ENCODE peak calls at places on chromosomes 5 and 9, in six cellular contexts. U is SJSA1, H is Peyer's patch, N is heart right ventricle, W is K562, E is prostate gland. J is an unnamed sample. For H3K9me3, the result is how much of the 10 kb centered on the place peaks cover.

GRCh38 chr5:140311011-140311467 is 8.1 kb upstream of the PFDN1 start:
- DNase-seq in U (peak), H (no peak), N (no peak), W (peak), E (no peak), J (no peak)

GRCh38 chr9:21789541-21790037 is 12.8 kb upstream of the MTAP start:
- DNase-seq in U (peak), H (no peak), N (peak), W (no peak), E (peak), J (peak)

GRCh38 chr5:1537166-1538154 is 13.7 kb upstream of the LPCAT1 start:
- DNase-seq in U (no peak), H (peak), N (no peak), W (no peak), E (no peak), J (peak)

GRCh38 chr5:82806513-82806912 is 270.7 kb downstream of the TMEM167A start:
- DNase-seq in U (no peak), H (no peak), N (no peak), W (no peak), E (no peak), J (no peak)

GRCh38 chr5:67393211-67393610 is 196.6 kb upstream of the CD180 start:
- DNase-seq in U (no peak), H (no peak), N (no peak), W (no peak), E (no peak), J (no peak)

GRCh38 chr9:90787771-90788460 is 13.7 kb upstream of the SYK start:
- DNase-seq in U (no peak), H (no peak), N (no peak), W (no peak), E (no peak), J (no peak)

GRCh38 chr5:52150501-52150900 is 637.2 kb upstream of the ITGA1 start:
- DNase-seq in U (no peak), H (no peak), N (no peak), W (no peak), E (no peak), J (no peak)

GRCh38 chr9:33467526-33467925 is 6.2 kb downstream of the NOL6 start:
- DNase-seq in U (no peak), H (peak), N (no peak), W (no peak), E (no peak), J (no peak)

GRCh38 chr9:127311239-127311741 is 46.7 kb downstream of the GARNL3 start:
- DNase-seq in U (peak), H (no peak), N (peak), W (peak), E (peak), J (peak)

GRCh38 chr5:133132717-133133116 is 80.9 kb downstream of the HSPA4 start:
- DNase-seq in U (no peak), H (no peak), N (no peak), W (no peak), E (no peak), J (no peak)

GRCh38 chr5:68454172-68454571 is 238.6 kb downstream of the PIK3R1 start:
- DNase-seq in U (no peak), H (no peak), N (no peak), W (no peak), E (no peak), J (no peak)

GRCh38 chr9:12846035-12846434 is 71.2 kb downstream of the LURAP1L start:
- DNase-seq in U (no peak), H (no peak), N (no peak), W (no peak), E (no peak), J (no peak)

GRCh38 chr9:32839013-32839442 is 55.7 kb downstream of the TMEM215 start:
- DNase-seq in U (no peak), H (no peak), N (no peak), W (no peak), E (no peak), J (no peak)

GRCh38 chr5:139061274-139061673 is 136.9 kb downstream of the SIL1 start:
- DNase-seq in U (peak), H (no peak), N (peak), W (no peak), E (peak), J (no peak)

GRCh38 chr5:132639706-132640130 is 18.3 kb upstream of the IL13 start:
- DNase-seq in U (no peak), H (no peak), N (no peak), W (no peak), E (no peak), J (no peak)

GRCh38 chr5:135303582-135304173 is 95.4 kb downstream of the MACROH2A1 start:
- DNase-seq in U (no peak), H (no peak), N (no peak), W (no peak), E (no peak), J (no peak)

GRCh38 chr5:37893414-37894134 is 53.7 kb upstream of the GDNF start:
- DNase-seq in U (no peak), H (no peak), N (no peak), W (no peak), E (no peak), J (no peak)

GRCh38 chr9:16414451-16414850 is 456.0 kb downstream of the BNC2 start:
- DNase-seq in U (no peak), H (no peak), N (no peak), W (no peak), E (no peak), J (no peak)

GRCh38 chr5:61637566-61637965 is 305.5 kb downstream of the ZSWIM6 start:
- DNase-seq in U (peak), H (no peak), N (no peak), W (no peak), E (no peak), J (no peak)

GRCh38 chr9:134236001-134236421 is 71.6 kb upstream of the RNU6ATAC start:
- DNase-seq in U (no peak), H (no peak), N (no peak), W (no peak), E (no peak), J (no peak)

GRCh38 chr9:106877345-106877744 is 14.4 kb downstream of the ZNF462 start:
- DNase-seq in U (no peak), H (no peak), N (no peak), W (no peak), E (no peak), J (no peak)

GRCh38 chr5:473344-474192 is 30.6 kb downstream of the EXOC3 start:
- DNase-seq in U (peak), H (peak), N (no peak), W (no peak), E (no peak), J (peak)

GRCh38 chr9:96087669-96088299 is 212.3 kb downstream of the ERCC6L2 start:
- DNase-seq in U (no peak), H (no peak), N (no peak), W (no peak), E (no peak), J (no peak)

GRCh38 chr9:70411141-70411929 is 3.1 kb downstream of the KLF9 start:
- DNase-seq in U (peak), H (peak), N (peak), W (peak), E (peak), J (peak)

GRCh38 chr9:85741112-85741874 is 461 bp downstream of the AGTPBP1 start:
- DNase-seq in U (peak), H (no peak), N (peak), W (peak), E (peak), J (peak)

GRCh38 chr5:162995568-162995967 is 441.8 kb upstream of the CCNG1 start:
- DNase-seq in U (no peak), H (no peak), N (no peak), W (no peak), E (no peak), J (no peak)

GRCh38 chr9:135073081-135073740 is 14.3 kb upstream of the OLFM1 start:
- DNase-seq in U (no peak), H (peak), N (no peak), W (no peak), E (no peak), J (no peak)

DNA sequence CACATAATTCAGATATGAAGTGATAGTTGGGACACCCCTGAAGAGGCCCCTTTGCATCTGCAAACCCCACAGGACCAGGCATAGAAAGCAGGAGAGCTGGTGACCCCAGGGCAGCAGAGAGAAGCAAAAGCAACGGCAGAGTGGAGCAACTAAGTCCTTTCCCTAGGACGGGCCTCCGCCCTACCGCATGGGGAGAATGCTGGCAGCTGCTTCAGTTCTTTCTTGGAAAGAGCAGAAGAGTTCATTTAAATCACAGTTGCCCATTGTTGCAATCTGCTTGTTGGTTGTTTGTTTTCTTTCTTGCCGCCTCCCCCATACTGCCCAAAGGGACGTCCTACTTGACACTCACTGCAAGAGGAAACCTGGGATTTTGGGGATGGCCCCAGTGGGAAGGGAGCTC is 126.2 kb downstream of the ADAMTS16 start:
- DNase-seq in U (no peak), H (no peak), N (no peak), W (no peak), E (no peak), J (no peak)
- H3K9me3 ChIP-seq in U (under half), H (under half), N (under half), W (under half), E (under half), J (under half)

GRCh38 chr5:119338326-119338957 is 17.4 kb upstream of the TNFAIP8 start:
- DNase-seq in U (no peak), H (no peak), N (no peak), W (no peak), E (no peak), J (no peak)
- H3K4me3 ChIP-seq in U (no peak), H (no peak), N (no peak), W (no peak), E (no peak), J (no peak)

GRCh38 chr5:148856424-148856823 is 30.0 kb downstream of the ADRB2 start:
- DNase-seq in U (no peak), H (no peak), N (no peak), W (no peak), E (no peak), J (no peak)
- H3K27ac ChIP-seq in U (no peak), H (peak), N (no peak), W (no peak), E (no peak), J (peak)

GRCh38 chr9:93336720-93337119 is 114.8 kb upstream of the FAM120A start:
- DNase-seq in U (no peak), H (no peak), N (no peak), W (no peak), E (no peak), J (no peak)
- H3K9me3 ChIP-seq in U (under half), H (under half), N (under half), W (under half), E (under half), J (under half)

GRCh38 chr9:675697-676370 is 165.7 kb upstream of the DMRT1 start:
- DNase-seq in U (no peak), H (no peak), N (no peak), W (no peak), E (no peak), J (no peak)

GRCh38 chr9:677461-678097 is 163.9 kb upstream of the DMRT1 start:
- DNase-seq in U (no peak), H (no peak), N (no peak), W (no peak), E (no peak), J (peak)

GRCh38 chr9:679462-679861 is 162.0 kb upstream of the DMRT1 start:
- DNase-seq in U (no peak), H (no peak), N (no peak), W (no peak), E (no peak), J (no peak)

GRCh38 chr9:673966-674526 is 167.5 kb upstream of the DMRT1 start:
- DNase-seq in U (no peak), H (no peak), N (no peak), W (no peak), E (no peak), J (no peak)

GRCh38 chr9:676780-677458 is 164.6 kb upstream of the DMRT1 start:
- DNase-seq in U (no peak), H (no peak), N (no peak), W (no peak), E (no peak), J (peak)
- H3K4me3 ChIP-seq in U (no peak), H (peak), N (no peak), W (no peak), E (peak), J (no peak)